ENCODE peak calls at places on chromosomes 11 and 22, in nine cellular contexts. V is NCI-H82; E is B cell; N is HS-5; S is brain microvascular endothelial cell; Q is OCI-M1; K is activated CD4-positive, alpha-beta memory T cell treated with anti-CD3 and anti-CD28 coated beads for 36 hours; D is GM04503; R is T-helper 1 cell. L is an unnamed sample.
A peak's percentile ranks its signal among the peaks of the same experiment; 100 is the strongest.

GRCh38 chr11:116701876-116702275 is 70.9 kb downstream of the BUD13 start:
- DNase-seq in V (no peak), E (no peak), N (no peak), S (no peak), Q (no peak), K (no peak), D (no peak), R (no peak), L (no peak)

GRCh38 chr11:126182787-126183445 is 28.5 kb downstream of the RPUSD4 start:
- DNase-seq in V (no peak), E (no peak), N (no peak), S (no peak), Q (no peak), K (no peak), D (no peak), R (no peak), L (no peak)

GRCh38 chr11:65932558-65932919 is 12.7 kb upstream of the TSGA10IP start:
- DNase-seq in V (peak; percentile 64), E (no peak), N (no peak), S (peak; percentile 24), Q (peak; percentile 51), K (no peak), D (no peak), R (no peak), L (no peak)

GRCh38 chr11:8138526-8138925 is 30.3 kb downstream of the RIC3 start:
- DNase-seq in V (no peak), E (no peak), N (no peak), S (no peak), Q (no peak), K (no peak), D (no peak), R (no peak), L (no peak)

GRCh38 chr22:30969532-30970355 is 679 bp downstream of the TUG1 start:
- DNase-seq in V (peak; percentile 37), E (no peak), N (no peak), S (peak; percentile 7), Q (peak; percentile 72), K (peak; percentile 55), D (peak; percentile 3), R (peak; percentile 18), L (no peak)

GRCh38 chr11:129412501-129412900 is 36.9 kb downstream of the BARX2 start:
- DNase-seq in V (no peak), E (no peak), N (no peak), S (no peak), Q (no peak), K (no peak), D (no peak), R (no peak), L (no peak)

GRCh38 chr11:9263840-9264380 is 1.2 kb downstream of the DENND5A start:
- DNase-seq in V (no peak), E (peak; percentile 75), N (peak; percentile 37), S (no peak), Q (peak; percentile 89), K (peak; percentile 69), D (no peak), R (no peak), L (peak; percentile 11)

GRCh38 chr11:68327586-68328370 is 15.4 kb downstream of the LRP5 start:
- DNase-seq in V (no peak), E (no peak), N (no peak), S (no peak), Q (no peak), K (no peak), D (no peak), R (no peak), L (no peak)

GRCh38 chr11:111450480-111451320 is 61.5 kb downstream of the BTG4 start:
- DNase-seq in V (no peak), E (peak; percentile 41), N (no peak), S (no peak), Q (no peak), K (no peak), D (no peak), R (no peak), L (no peak)

GRCh38 chr22:49328630-49329405 is 498.9 kb downstream of the BRD1 start:
- DNase-seq in V (no peak), E (no peak), N (no peak), S (no peak), Q (no peak), K (no peak), D (no peak), R (no peak), L (no peak)

GRCh38 chr11:33531743-33532181 is 168.9 kb downstream of the C11orf91 start:
- DNase-seq in V (no peak), E (no peak), N (peak; percentile 64), S (peak; percentile 70), Q (no peak), K (no peak), D (peak; percentile 95), R (no peak), L (no peak)

GRCh38 chr11:1888811-1889526 is 2.7 kb downstream of the PRR33 start:
- DNase-seq in V (no peak), E (peak; percentile 66), N (no peak), S (no peak), Q (no peak), K (peak; percentile 84), D (no peak), R (peak; percentile 53), L (peak; percentile 83)

GRCh38 chr22:43007519-43008102 is 7.3 kb downstream of the PACSIN2 start:
- DNase-seq in V (no peak), E (no peak), N (no peak), S (peak; percentile 68), Q (peak; percentile 93), K (no peak), D (no peak), R (no peak), L (no peak)

GRCh38 chr11:44747339-44747738 is 20.6 kb downstream of the TSPAN18 start:
- DNase-seq in V (no peak), E (no peak), N (no peak), S (no peak), Q (no peak), K (no peak), D (peak; percentile 93), R (no peak), L (no peak)

GRCh38 chr22:17707526-17707925 is 66.7 kb downstream of the BID start:
- DNase-seq in V (peak; percentile 13), E (no peak), N (no peak), S (no peak), Q (peak; percentile 29), K (no peak), D (no peak), R (no peak), L (no peak)

GRCh38 chr22:20857838-20858614 is 585 bp downstream of the PI4KA start:
- DNase-seq in V (peak; percentile 94), E (peak; percentile 74), N (no peak), S (peak; percentile 78), Q (peak; percentile 97), K (peak; percentile 89), D (no peak), R (peak; percentile 63), L (peak; percentile 74)

GRCh38 chr11:96098511-96099241 is 174.8 kb upstream of the MTMR2 start:
- DNase-seq in V (no peak), E (no peak), N (no peak), S (no peak), Q (no peak), K (no peak), D (no peak), R (no peak), L (no peak)

GRCh38 chr11:126543691-126544090 is 188.2 kb downstream of the ST3GAL4 start:
- DNase-seq in V (no peak), E (no peak), N (no peak), S (no peak), Q (no peak), K (no peak), D (no peak), R (no peak), L (no peak)

GRCh38 chr11:9739108-9739507 is 75.2 kb downstream of the SWAP70 start:
- DNase-seq in V (no peak), E (no peak), N (no peak), S (no peak), Q (no peak), K (no peak), D (no peak), R (no peak), L (no peak)

GRCh38 chr22:49903322-49904039 is 14.8 kb downstream of the ALG12 start:
- DNase-seq in V (no peak), E (peak; percentile 27), N (no peak), S (no peak), Q (no peak), K (no peak), D (no peak), R (no peak), L (no peak)

GRCh38 chr11:88297320-88298263 is 39.9 kb downstream of the CTSC start:
- DNase-seq in V (no peak), E (no peak), N (no peak), S (no peak), Q (peak; percentile 63), K (no peak), D (no peak), R (no peak), L (no peak)

GRCh38 chr11:127528297-127528696 is 527.7 kb upstream of the KIRREL3 start:
- DNase-seq in V (no peak), E (no peak), N (no peak), S (no peak), Q (no peak), K (no peak), D (no peak), R (no peak), L (no peak)

GRCh38 chr11:29507381-29507780 is 509.4 kb downstream of the KCNA4 start:
- DNase-seq in V (no peak), E (no peak), N (no peak), S (no peak), Q (no peak), K (no peak), D (no peak), R (no peak), L (no peak)

GRCh38 chr11:64661622-64662021 is 61.4 kb downstream of the NRXN2 start:
- DNase-seq in V (no peak), E (no peak), N (no peak), S (no peak), Q (no peak), K (no peak), D (no peak), R (no peak), L (no peak)

GRCh38 chr11:17256512-17256911 is 20.0 kb upstream of the NUCB2 start:
- DNase-seq in V (no peak), E (no peak), N (peak; percentile 95), S (peak; percentile 91), Q (no peak), K (no peak), D (peak; percentile 79), R (no peak), L (no peak)

GRCh38 chr11:66727883-66728759 is 895 bp downstream of the SPTBN2 start:
- DNase-seq in V (peak; percentile 73), E (peak; percentile 80), N (no peak), S (no peak), Q (no peak), K (no peak), D (no peak), R (no peak), L (no peak)

GRCh38 chr11:91804057-91804456 is 420.6 kb upstream of the FAT3 start:
- DNase-seq in V (peak; percentile 0), E (no peak), N (no peak), S (peak; percentile 27), Q (peak; percentile 36), K (no peak), D (no peak), R (no peak), L (no peak)

GRCh38 chr11:1422481-1422880 is 32.7 kb downstream of the BRSK2 start:
- DNase-seq in V (no peak), E (no peak), N (no peak), S (no peak), Q (no peak), K (no peak), D (no peak), R (no peak), L (no peak)

GRCh38 chr11:96341237-96342130 is 1.5 kb downstream of the MAML2 start:
- DNase-seq in V (peak; percentile 54), E (peak; percentile 67), N (no peak), S (no peak), Q (peak; percentile 35), K (peak; percentile 81), D (no peak), R (peak; percentile 53), L (peak; percentile 80)

GRCh38 chr11:44246726-44247125 is 63.2 kb downstream of the ALX4 start:
- DNase-seq in V (no peak), E (no peak), N (no peak), S (no peak), Q (no peak), K (no peak), D (peak; percentile 49), R (no peak), L (no peak)

GRCh38 chr11:29786092-29786491 is 230.7 kb downstream of the KCNA4 start:
- DNase-seq in V (no peak), E (no peak), N (no peak), S (no peak), Q (no peak), K (no peak), D (no peak), R (no peak), L (no peak)